ENCODE peak calls at places on chromosomes 12 and 14, in seven cellular contexts. P is stomach, B is PC-3, T is cardiac muscle cell, E is lower lobe of right lung, W is endothelial cell of umbilical vein, H is GM06990. D is an unnamed sample.
A peak's percentile ranks its signal among the peaks of the same experiment; 100 is the strongest.

GRCh38 chr12:2277492-2278153 is 224.8 kb downstream of the CACNA1C start:
- DNase-seq in B (no peak), P (no peak), W (no peak), H (no peak), T (no peak), E (no peak), D (no peak)

GRCh38 chr12:14589169-14590004 is 21.7 kb upstream of the PLBD1 start:
- DNase-seq in E (no peak), P (no peak), W (no peak), T (no peak), H (no peak), B (no peak), D (no peak)

GRCh38 chr12:66942741-66943465 is 264.0 kb upstream of the GRIP1 start:
- DNase-seq in T (peak; percentile 42), H (no peak), P (no peak), B (no peak), W (no peak), E (no peak), D (no peak)

GRCh38 chr12:2501464-2502181 is 293.1 kb upstream of the FKBP4 start:
- DNase-seq in E (no peak), W (peak; percentile 15), H (no peak), B (no peak), P (no peak), T (peak; percentile 11), D (no peak)

GRCh38 chr12:128076188-128076587 is 190.8 kb upstream of the TMEM132C start:
- DNase-seq in T (no peak), W (no peak), H (no peak), E (no peak), P (no peak), B (peak; percentile 72), D (no peak)

GRCh38 chr12:79690156-79690605 is 583 bp downstream of the PAWR start:
- DNase-seq in E (peak; percentile 55), H (no peak), W (no peak), P (peak; percentile 41), B (peak; percentile 40), T (peak; percentile 75), D (peak; percentile 11)

GRCh38 chr12:101695698-101696097 is 1.7 kb upstream of the CHPT1 start:
- DNase-seq in P (no peak), H (no peak), B (peak; percentile 53), W (no peak), T (no peak), E (no peak), D (no peak)

GRCh38 chr14:77212933-77213656 is 31.5 kb downstream of the TMEM63C start:
- DNase-seq in B (peak; percentile 95), W (no peak), T (peak; percentile 69), E (peak; percentile 52), P (peak; percentile 51), H (peak; percentile 37), D (peak; percentile 65)

GRCh38 chr14:63178912-63179311 is 25.3 kb upstream of the RHOJ start:
- DNase-seq in P (no peak), H (no peak), W (peak; percentile 69), B (peak; percentile 78), T (no peak), E (no peak), D (no peak)

GRCh38 chr12:106445981-106446380 is 88.4 kb downstream of the POLR3B start:
- DNase-seq in T (no peak), B (no peak), E (no peak), P (no peak), W (no peak), H (no peak), D (no peak)

GRCh38 chr12:106085213-106085612 is 53.5 kb downstream of the NUAK1 start:
- DNase-seq in H (no peak), W (no peak), E (no peak), P (no peak), B (no peak), T (no peak), D (no peak)

GRCh38 chr14:98974113-98974512 is 297.9 kb downstream of the BCL11B start:
- DNase-seq in W (no peak), P (no peak), T (no peak), H (no peak), E (no peak), B (no peak), D (no peak)

GRCh38 chr12:105440037-105440664 is 109.7 kb downstream of the C12orf75 start:
- DNase-seq in T (no peak), B (no peak), W (no peak), P (no peak), H (no peak), E (no peak), D (no peak)

GRCh38 chr12:93632383-93632782 is 44.8 kb upstream of the CRADD start:
- DNase-seq in T (no peak), H (no peak), P (no peak), E (no peak), W (no peak), B (no peak), D (no peak)

GRCh38 chr14:83419420-83419819 is 1885.8 kb upstream of the SEL1L start:
- DNase-seq in P (no peak), W (peak; percentile 62), T (no peak), E (peak; percentile 83), B (no peak), H (no peak), D (no peak)

GRCh38 chr12:56206373-56207166 is 15.2 kb downstream of the RNF41 start:
- DNase-seq in H (no peak), W (peak; percentile 52), T (peak; percentile 67), B (peak; percentile 64), E (no peak), P (peak; percentile 58), D (peak; percentile 79)

GRCh38 chr14:77120771-77121743 is 20.5 kb downstream of the ZDHHC22 start:
- DNase-seq in W (no peak), P (peak; percentile 53), T (no peak), B (no peak), E (no peak), H (peak; percentile 82), D (no peak)

GRCh38 chr14:50113381-50113811 is 3.0 kb downstream of the VCPKMT start:
- DNase-seq in H (peak; percentile 80), E (no peak), P (no peak), B (no peak), T (no peak), W (no peak), D (no peak)
- H3K36me3 ChIP-seq in H (peaks cover 10% of the 10 kb centered on the region), E (peaks cover 66% of the 10 kb centered on the region), P (peaks cover 39% of the 10 kb centered on the region), B (peaks cover 49% of the 10 kb centered on the region), T (peaks cover 59% of the 10 kb centered on the region), W (peaks cover 25% of the 10 kb centered on the region), D (peaks cover 58% of the 10 kb centered on the region)

GRCh38 chr12:8948711-8949524 is 527 bp downstream of the M6PR start:
- DNase-seq in H (no peak), E (no peak), W (peak; percentile 50), T (peak; percentile 18), B (peak; percentile 2), P (no peak), D (no peak)

GRCh38 chr12:8950702-8951478 is 1.4 kb upstream of the M6PR start:
- DNase-seq in P (no peak), H (no peak), E (no peak), T (no peak), B (no peak), W (peak; percentile 35), D (no peak)

GRCh38 chr12:8947737-8948136 is 1.7 kb downstream of the M6PR start:
- DNase-seq in W (no peak), T (no peak), B (no peak), H (no peak), E (no peak), P (no peak), D (no peak)

GRCh38 chr12:8950287-8950574 is 786 bp upstream of the M6PR start:
- DNase-seq in B (no peak), E (no peak), P (no peak), W (no peak), H (no peak), T (no peak), D (no peak)

GRCh38 chr12:8949525-8950286 is at the start of gene M6PR:
- DNase-seq in B (peak; percentile 83), T (peak; percentile 97), E (peak; percentile 96), H (peak; percentile 98), P (peak; percentile 90), W (peak; percentile 95), D (peak; percentile 95)
- TF ChIP-seq CTCF in B (peak; percentile 42), T (peak; percentile 53), E (peak; percentile 50), H (peak; percentile 84), P (no peak), W (peak; percentile 46), D (peak; percentile 51)

GRCh38 chr14:90405755-90406154 is 8.9 kb downstream of the CALM1 start:
- DNase-seq in B (no peak), H (no peak), E (no peak), P (no peak), T (no peak), W (no peak), D (no peak)

GRCh38 chr14:90409209-90409730 is 12.4 kb downstream of the CALM1 start:
- DNase-seq in W (peak; percentile 99), P (no peak), B (peak; percentile 96), E (no peak), T (no peak), H (no peak), D (peak; percentile 30)

GRCh38 chr14:90408713-90409112 is 11.9 kb downstream of the CALM1 start:
- DNase-seq in B (no peak), W (no peak), E (no peak), P (no peak), T (no peak), H (no peak), D (no peak)

GRCh38 chr14:90405101-90405500 is 8.3 kb downstream of the CALM1 start:
- DNase-seq in W (no peak), P (no peak), T (no peak), B (no peak), E (no peak), H (no peak), D (no peak)

DNA sequence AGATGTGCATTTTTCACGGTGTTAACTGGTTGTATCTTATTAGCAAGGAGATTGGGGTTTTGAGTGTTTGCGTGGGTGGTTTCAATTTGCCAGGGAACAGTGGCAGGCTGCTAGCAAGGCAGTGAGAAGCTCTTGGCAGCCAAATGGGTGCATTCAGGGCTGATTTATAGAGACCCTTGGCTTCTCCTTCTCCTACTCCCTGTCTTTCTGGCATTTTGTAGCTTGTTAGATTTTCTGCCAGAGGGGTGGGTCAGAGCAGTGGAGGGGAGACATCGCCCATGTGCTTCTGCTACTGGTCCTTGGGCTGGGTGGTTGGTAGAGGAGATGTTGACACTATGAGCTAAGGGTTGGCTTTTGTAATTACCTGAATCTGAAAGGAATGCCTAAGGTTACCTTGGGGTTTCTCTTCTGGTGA is 9.6 kb downstream of the CALM1 start:
- DNase-seq in B (no peak), W (no peak), P (no peak), E (no peak), H (no peak), T (no peak), D (no peak)
- H3K36me3 ChIP-seq in B (peaks cover 47% of the 10 kb centered on the region), W (peaks cover 43% of the 10 kb centered on the region), P (peaks cover 45% of the 10 kb centered on the region), E (peaks cover 69% of the 10 kb centered on the region), H (peaks cover 20% of the 10 kb centered on the region), T (peaks cover 42% of the 10 kb centered on the region), D (peaks cover 46% of the 10 kb centered on the region)

DNA sequence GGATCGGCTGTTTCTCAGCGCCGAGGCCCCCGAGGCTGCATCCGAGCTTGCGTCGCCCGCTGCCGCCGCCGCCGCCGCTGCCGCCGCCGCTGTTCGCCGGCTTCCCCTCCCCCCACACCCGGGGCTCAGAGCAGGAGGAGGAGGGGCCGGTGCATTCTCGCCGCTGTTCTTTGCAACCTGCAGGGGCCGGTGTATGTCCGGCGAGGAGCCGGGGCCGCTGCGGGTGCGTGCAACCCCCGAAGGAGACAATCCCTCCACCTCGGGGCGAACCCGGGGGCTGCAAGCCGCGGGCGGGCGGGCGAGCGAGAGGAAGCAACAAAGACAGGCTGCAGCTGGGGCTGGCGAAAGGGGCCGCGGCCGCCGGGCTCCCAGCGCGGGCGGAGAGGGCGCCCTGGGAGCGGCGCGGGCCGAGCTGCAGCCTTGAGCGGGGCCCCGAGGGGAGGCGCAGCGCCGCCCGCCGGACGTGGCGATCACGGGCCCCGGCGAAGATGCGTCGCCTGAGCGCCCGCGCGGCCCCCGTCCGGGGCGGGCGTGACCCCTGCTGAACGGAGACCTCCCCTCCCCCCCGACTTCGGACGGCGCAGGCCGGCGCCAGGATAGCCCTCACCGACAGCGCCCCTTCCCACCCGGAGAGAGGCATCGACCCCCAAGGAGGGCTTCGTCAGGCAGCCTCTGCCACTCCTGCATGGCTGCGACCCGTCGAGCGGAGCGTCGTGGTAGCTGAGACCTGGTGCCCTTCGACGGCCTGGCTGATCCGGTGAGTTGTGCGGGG is 702 bp downstream of the FAM222A start:
- DNase-seq in B (peak; percentile 60), T (peak; percentile 84), W (peak; percentile 66), P (peak; percentile 73), H (peak; percentile 57), E (peak; percentile 77), D (peak; percentile 84)
- TF ChIP-seq CTCF in B (peak; percentile 45), T (no peak), W (peak; percentile 5), P (no peak), H (peak; percentile 19), E (peak; percentile 11), D (no peak)